ENCODE peak calls at places on chromosomes 12 and 14, in four cellular contexts. One of them, this sample, is unnamed.

GRCh38 chr14:58914271-58914855 is 274.1 kb upstream of the DAAM1 start:
- DNase-seq in heart left ventricle: no peak
- DNase-seq in CD8-positive, alpha-beta T cell: no peak
- DNase-seq in tibial artery: no peak
- DNase-seq in this sample: no peak

GRCh38 chr14:65940056-65940735 is 527.7 kb downstream of the FUT8 start:
- DNase-seq in tibial artery: no peak
- DNase-seq in heart left ventricle: no peak
- DNase-seq in CD8-positive, alpha-beta T cell: no peak
- DNase-seq in this sample: no peak

GRCh38 chr12:68792952-68793351 is 15.0 kb upstream of the MDM2 start:
- DNase-seq in tibial artery: no peak
- DNase-seq in heart left ventricle: no peak
- DNase-seq in CD8-positive, alpha-beta T cell: no peak
- DNase-seq in this sample: no peak

GRCh38 chr14:104388011-104388521 is 191.5 kb upstream of the C14orf180 start:
- DNase-seq in heart left ventricle: peak
- DNase-seq in CD8-positive, alpha-beta T cell: no peak
- DNase-seq in tibial artery: no peak
- DNase-seq in this sample: no peak

GRCh38 chr12:101951002-101951670 is 73.8 kb downstream of the DRAM1 start:
- DNase-seq in heart left ventricle: no peak
- DNase-seq in tibial artery: no peak
- DNase-seq in CD8-positive, alpha-beta T cell: no peak
- DNase-seq in this sample: no peak

GRCh38 chr12:122967151-122967550 is 888 bp upstream of the ABCB9 start:
- DNase-seq in tibial artery: no peak
- DNase-seq in CD8-positive, alpha-beta T cell: no peak
- DNase-seq in heart left ventricle: no peak
- DNase-seq in this sample: no peak

GRCh38 chr12:18456344-18456743 is 195.0 kb downstream of the PIK3C2G start:
- DNase-seq in heart left ventricle: no peak
- DNase-seq in tibial artery: no peak
- DNase-seq in CD8-positive, alpha-beta T cell: no peak
- DNase-seq in this sample: no peak

GRCh38 chr14:102928412-102929348 is 6.2 kb downstream of the AMN start:
- DNase-seq in heart left ventricle: peak
- DNase-seq in CD8-positive, alpha-beta T cell: peak
- DNase-seq in tibial artery: no peak
- DNase-seq in this sample: peak

GRCh38 chr14:82657186-82657675 is 1123.6 kb upstream of the SEL1L start:
- DNase-seq in tibial artery: no peak
- DNase-seq in CD8-positive, alpha-beta T cell: no peak
- DNase-seq in heart left ventricle: no peak
- DNase-seq in this sample: no peak

GRCh38 chr14:79483472-79483871 is 727.8 kb downstream of the DIO2 start:
- DNase-seq in tibial artery: no peak
- DNase-seq in CD8-positive, alpha-beta T cell: no peak
- DNase-seq in heart left ventricle: no peak
- DNase-seq in this sample: no peak

GRCh38 chr12:131327521-131328488 is 374.1 kb downstream of the ADGRD1 start:
- DNase-seq in heart left ventricle: no peak
- DNase-seq in CD8-positive, alpha-beta T cell: no peak
- DNase-seq in tibial artery: no peak
- DNase-seq in this sample: no peak

GRCh38 chr14:92253381-92253894 is 69.5 kb upstream of the SLC24A4 start:
- DNase-seq in tibial artery: no peak
- DNase-seq in CD8-positive, alpha-beta T cell: no peak
- DNase-seq in heart left ventricle: no peak
- DNase-seq in this sample: no peak
- H3K4me3 ChIP-seq in tibial artery: no peak
- H3K4me3 ChIP-seq in CD8-positive, alpha-beta T cell: no peak
- H3K4me3 ChIP-seq in heart left ventricle: no peak
- H3K4me3 ChIP-seq in this sample: no peak

GRCh38 chr12:49233842-49234526 is 30.9 kb upstream of the TUBA1C start:
- DNase-seq in CD8-positive, alpha-beta T cell: no peak
- DNase-seq in heart left ventricle: peak
- DNase-seq in tibial artery: peak
- DNase-seq in this sample: peak
- H3K4me3 ChIP-seq in CD8-positive, alpha-beta T cell: peak
- H3K4me3 ChIP-seq in heart left ventricle: peak
- H3K4me3 ChIP-seq in tibial artery: peak
- H3K4me3 ChIP-seq in this sample: peak

GRCh38 chr12:46790066-46790465 is 35.7 kb downstream of the SLC38A4 start:
- DNase-seq in heart left ventricle: no peak
- DNase-seq in tibial artery: no peak
- DNase-seq in CD8-positive, alpha-beta T cell: no peak
- DNase-seq in this sample: no peak

GRCh38 chr12:46788247-46788887 is 37.4 kb downstream of the SLC38A4 start:
- DNase-seq in tibial artery: no peak
- DNase-seq in heart left ventricle: no peak
- DNase-seq in CD8-positive, alpha-beta T cell: no peak
- DNase-seq in this sample: no peak

GRCh38 chr12:46786774-46787173 is 39.0 kb downstream of the SLC38A4 start:
- DNase-seq in heart left ventricle: no peak
- DNase-seq in tibial artery: no peak
- DNase-seq in CD8-positive, alpha-beta T cell: no peak
- DNase-seq in this sample: no peak

GRCh38 chr12:46785413-46785812 is 40.4 kb downstream of the SLC38A4 start:
- DNase-seq in CD8-positive, alpha-beta T cell: no peak
- DNase-seq in heart left ventricle: no peak
- DNase-seq in tibial artery: no peak
- DNase-seq in this sample: no peak

GRCh38 chr12:46787496-46788055 is 38.2 kb downstream of the SLC38A4 start:
- DNase-seq in CD8-positive, alpha-beta T cell: no peak
- DNase-seq in tibial artery: no peak
- DNase-seq in heart left ventricle: no peak
- DNase-seq in this sample: no peak
- H3K4me3 ChIP-seq in CD8-positive, alpha-beta T cell: no peak
- H3K4me3 ChIP-seq in tibial artery: no peak
- H3K4me3 ChIP-seq in heart left ventricle: no peak
- H3K4me3 ChIP-seq in this sample: no peak

GRCh38 chr12:48004039-48004940 is at the start of gene COL2A1:
- DNase-seq in tibial artery: no peak
- DNase-seq in CD8-positive, alpha-beta T cell: no peak
- DNase-seq in heart left ventricle: no peak
- DNase-seq in this sample: no peak
- H3K4me3 ChIP-seq in tibial artery: peak
- H3K4me3 ChIP-seq in CD8-positive, alpha-beta T cell: peak
- H3K4me3 ChIP-seq in heart left ventricle: peak
- H3K4me3 ChIP-seq in this sample: peak

GRCh38 chr12:2309647-2310046 is 256.9 kb downstream of the CACNA1C start:
- DNase-seq in tibial artery: no peak
- DNase-seq in heart left ventricle: no peak
- DNase-seq in CD8-positive, alpha-beta T cell: no peak
- DNase-seq in this sample: no peak
- H3K4me3 ChIP-seq in tibial artery: no peak
- H3K4me3 ChIP-seq in heart left ventricle: no peak
- H3K4me3 ChIP-seq in CD8-positive, alpha-beta T cell: no peak
- H3K4me3 ChIP-seq in this sample: no peak

GRCh38 chr12:75891072-75891471 is 140.5 kb downstream of the PHLDA1 start:
- DNase-seq in CD8-positive, alpha-beta T cell: no peak
- DNase-seq in tibial artery: no peak
- DNase-seq in heart left ventricle: no peak
- DNase-seq in this sample: no peak
- H3K4me3 ChIP-seq in CD8-positive, alpha-beta T cell: no peak
- H3K4me3 ChIP-seq in tibial artery: no peak
- H3K4me3 ChIP-seq in heart left ventricle: no peak
- H3K4me3 ChIP-seq in this sample: no peak

GRCh38 chr12:125169870-125170269 is 104.6 kb downstream of the AACS start:
- DNase-seq in tibial artery: no peak
- DNase-seq in heart left ventricle: no peak
- DNase-seq in CD8-positive, alpha-beta T cell: no peak
- DNase-seq in this sample: no peak
- H3K4me3 ChIP-seq in tibial artery: no peak
- H3K4me3 ChIP-seq in heart left ventricle: no peak
- H3K4me3 ChIP-seq in CD8-positive, alpha-beta T cell: no peak
- H3K4me3 ChIP-seq in this sample: no peak

DNA sequence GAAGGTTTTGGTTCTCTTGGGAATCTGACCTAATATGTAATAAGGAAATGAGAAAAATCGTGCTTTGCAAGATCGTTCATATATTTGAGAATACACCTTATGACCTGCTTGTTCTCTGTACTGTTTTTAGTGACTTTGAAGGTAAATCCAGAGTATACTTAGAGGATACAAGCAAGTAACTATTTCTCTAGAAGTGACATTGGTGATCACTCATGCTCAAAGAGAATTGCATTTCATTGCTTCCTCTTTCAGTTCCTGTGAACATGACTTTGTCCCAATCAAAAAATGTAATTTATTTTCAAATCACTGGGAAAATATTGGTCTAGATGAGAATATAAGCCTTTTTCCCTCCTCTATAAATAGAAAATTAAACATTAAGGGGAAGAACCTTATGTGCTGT is 2.7 kb downstream of the KTN1 start:
- DNase-seq in tibial artery: no peak
- DNase-seq in heart left ventricle: no peak
- DNase-seq in CD8-positive, alpha-beta T cell: no peak
- DNase-seq in this sample: no peak
- H3K4me3 ChIP-seq in tibial artery: no peak
- H3K4me3 ChIP-seq in heart left ventricle: no peak
- H3K4me3 ChIP-seq in CD8-positive, alpha-beta T cell: no peak
- H3K4me3 ChIP-seq in this sample: no peak